ENCODE peak calls at places on chromosomes 2 and 18, in nine cellular contexts. P is ELR, D is Panc1, O is cerebellar cortex, U is astrocyte of the spinal cord, J is head of caudate nucleus, Q is HS-5, E is upper lobe of right lung, F is fibroblast of mammary gland. L is an unnamed sample.

GRCh38 chr2:241506793-241507429 is 1.5 kb downstream of the STK25 start:
- DNase-seq in P (peak), D (no peak), O (no peak), U (no peak), J (no peak), Q (no peak), E (no peak), F (no peak), L (no peak)

GRCh38 chr18:8937695-8938094 is 164.8 kb upstream of the NDUFV2 start:
- DNase-seq in P (no peak), D (no peak), O (no peak), U (no peak), J (no peak), Q (no peak), E (no peak), F (no peak), L (no peak)

GRCh38 chr2:120546077-120546864 is 189.4 kb upstream of the GLI2 start:
- DNase-seq in P (peak), D (no peak), O (no peak), U (peak), J (no peak), Q (peak), E (no peak), F (peak), L (peak)

GRCh38 chr2:158828378-158829136 is 33.4 kb downstream of the DAPL1 start:
- DNase-seq in P (no peak), D (no peak), O (no peak), U (peak), J (no peak), Q (no peak), E (no peak), F (no peak), L (no peak)

GRCh38 chr2:163733301-163733938 is 2.4 kb downstream of the FIGN start:
- DNase-seq in P (no peak), D (no peak), O (no peak), U (peak), J (peak), Q (peak), E (no peak), F (peak), L (no peak)

GRCh38 chr2:73489053-73489452 is 103.4 kb downstream of the ALMS1 start:
- DNase-seq in P (no peak), D (no peak), O (no peak), U (no peak), J (no peak), Q (no peak), E (no peak), F (no peak), L (no peak)

GRCh38 chr2:2573658-2574293 is 242.7 kb upstream of the MYT1L start:
- DNase-seq in P (peak), D (no peak), O (no peak), U (peak), J (no peak), Q (no peak), E (no peak), F (peak), L (no peak)

GRCh38 chr2:127877626-127878025 is 8.1 kb downstream of the AMMECR1L start:
- DNase-seq in P (peak), D (no peak), O (no peak), U (no peak), J (no peak), Q (no peak), E (no peak), F (peak), L (no peak)

GRCh38 chr2:36356199-36356989 is 816 bp downstream of the CRIM1 start:
- DNase-seq in P (peak), D (no peak), O (no peak), U (no peak), J (peak), Q (no peak), E (peak), F (peak), L (no peak)